ENCODE peak calls at places on chromosomes 7 and 10, in seven cellular contexts. H is endothelial cell; G is naive thymus-derived CD8-positive, alpha-beta T cell; Q is HEK293T; D is Kasumi-1; A is Jurkat, Clone E6-1; Z is nephron progenitor cell. B is an unnamed sample.
A peak's percentile ranks its signal among the peaks of the same experiment; 100 is the strongest.

GRCh38 chr10:121627810-121628209 is 29.6 kb upstream of the FGFR2 start:
- DNase-seq in Q (no peak), H (no peak), G (no peak), D (no peak), A (no peak), Z (no peak), B (no peak)

GRCh38 chr7:94344826-94345225 is 49.9 kb upstream of the COL1A2 start:
- DNase-seq in Q (no peak), H (no peak), G (no peak), D (no peak), A (no peak), Z (no peak), B (no peak)

GRCh38 chr7:1531263-1531978 is 919 bp downstream of the MAFK start:
- DNase-seq in G (no peak), H (no peak), A (no peak), Z (peak; percentile 48), D (no peak), Q (no peak), B (peak; percentile 61)

GRCh38 chr10:78320416-78320815 is 286.8 kb downstream of the RPS24 start:
- DNase-seq in D (no peak), H (no peak), G (no peak), Q (no peak), A (no peak), Z (no peak), B (no peak)

GRCh38 chr10:125030567-125031197 is 88.8 kb downstream of the ZRANB1 start:
- DNase-seq in D (no peak), H (no peak), G (no peak), Q (no peak), A (no peak), Z (no peak), B (no peak)

GRCh38 chr10:18606051-18606730 is 45.2 kb downstream of the NSUN6 start:
- DNase-seq in Q (no peak), H (no peak), Z (no peak), G (no peak), A (no peak), D (no peak), B (no peak)

GRCh38 chr10:133438711-133439273 is 14.4 kb upstream of the SPRN start:
- DNase-seq in A (peak; percentile 76), G (no peak), Z (no peak), D (peak; percentile 88), H (no peak), Q (peak; percentile 61), B (no peak)

GRCh38 chr10:116756277-116756676 is 13.9 kb upstream of the HSPA12A start:
- DNase-seq in D (no peak), G (no peak), H (no peak), Z (no peak), Q (no peak), A (no peak), B (no peak)

GRCh38 chr7:89002942-89003618 is 207.5 kb upstream of the TEX47 start:
- DNase-seq in G (no peak), D (no peak), Z (no peak), Q (no peak), H (no peak), A (no peak), B (no peak)

B was measured in memory B cell.